ENCODE peak calls at places on chromosomes 1 and 21, in seven cellular contexts. O, Y, W, T, A, Z and C are unnamed samples.

GRCh38 chr1:228307218-228308023 is 99.2 kb downstream of the TRIM11 start:
- DNase-seq in O (no peak), Y (no peak), W (no peak), T (no peak), A (no peak), Z (no peak), C (peak)

GRCh38 chr1:178024504-178024903 is 54.6 kb upstream of the SEC16B start:
- DNase-seq in O (no peak), Y (no peak), W (no peak), T (no peak), A (no peak), Z (no peak), C (no peak)

GRCh38 chr1:36096500-36097412 is 8.1 kb downstream of the ADPRS start:
- DNase-seq in O (peak), Y (no peak), W (no peak), T (peak), A (no peak), Z (peak), C (no peak)

GRCh38 chr1:98289296-98289695 is 368.5 kb upstream of the DPYD start:
- DNase-seq in O (no peak), Y (no peak), W (no peak), T (no peak), A (no peak), Z (no peak), C (no peak)

GRCh38 chr1:14362331-14362730 is 236.2 kb upstream of the KAZN start:
- DNase-seq in O (no peak), Y (no peak), W (no peak), T (no peak), A (no peak), Z (no peak), C (no peak)

GRCh38 chr21:37364722-37365121 is 1.9 kb upstream of the DYRK1A start:
- DNase-seq in O (no peak), Y (no peak), W (no peak), T (no peak), A (no peak), Z (no peak), C (no peak)

GRCh38 chr1:112309499-112309898 is 86.5 kb upstream of the CTTNBP2NL start:
- DNase-seq in O (no peak), Y (peak), W (no peak), T (no peak), A (no peak), Z (no peak), C (no peak)

GRCh38 chr1:166377896-166378295 is 211.1 kb upstream of the FAM78B start:
- DNase-seq in O (no peak), Y (no peak), W (no peak), T (no peak), A (no peak), Z (no peak), C (no peak)

GRCh38 chr1:85137660-85138059 is 63.2 kb downstream of the SYDE2 start:
- DNase-seq in O (no peak), Y (peak), W (no peak), T (no peak), A (no peak), Z (no peak), C (no peak)

GRCh38 chr1:247294282-247294681 is 37.4 kb downstream of the ZNF496 start:
- DNase-seq in O (peak), Y (no peak), W (peak), T (no peak), A (no peak), Z (peak), C (no peak)

GRCh38 chr1:152623203-152623844 is 421 bp upstream of the LCE3A start:
- DNase-seq in O (peak), Y (no peak), W (no peak), T (peak), A (no peak), Z (no peak), C (no peak)

GRCh38 chr1:163922743-163923186 is 601.0 kb downstream of the NUF2 start:
- DNase-seq in O (no peak), Y (no peak), W (no peak), T (no peak), A (no peak), Z (no peak), C (no peak)

GRCh38 chr1:225937048-225937968 is 3.7 kb downstream of the LEFTY2 start:
- DNase-seq in O (no peak), Y (no peak), W (no peak), T (no peak), A (no peak), Z (no peak), C (no peak)

GRCh38 chr1:207030522-207031009 is 2.0 kb downstream of the C1orf116 start:
- DNase-seq in O (peak), Y (no peak), W (no peak), T (no peak), A (no peak), Z (no peak), C (no peak)

GRCh38 chr1:46194641-46195179 is 3.5 kb downstream of the POMGNT1 start:
- DNase-seq in O (no peak), Y (no peak), W (no peak), T (no peak), A (no peak), Z (no peak), C (no peak)

GRCh38 chr1:46197551-46198025 is 646 bp downstream of the POMGNT1 start:
- DNase-seq in O (no peak), Y (no peak), W (no peak), T (no peak), A (no peak), Z (no peak), C (no peak)

GRCh38 chr1:46199233-46199749 is 1.1 kb upstream of the POMGNT1 start:
- DNase-seq in O (no peak), Y (no peak), W (no peak), T (no peak), A (no peak), Z (no peak), C (no peak)

GRCh38 chr1:46196609-46197008 is 1.6 kb downstream of the POMGNT1 start:
- DNase-seq in O (no peak), Y (no peak), W (no peak), T (no peak), A (no peak), Z (no peak), C (no peak)

GRCh38 chr1:46198026-46198826 is at the start of gene POMGNT1:
- DNase-seq in O (peak), Y (peak), W (peak), T (peak), A (no peak), Z (peak), C (peak)
- TF ChIP-seq CTCF in O (peak), Y (no peak), W (no peak), T (no peak), A (peak), Z (no peak), C (no peak)

GRCh38 chr1:160945079-160945478 is 9.5 kb downstream of the ITLN2 start:
- DNase-seq in O (no peak), Y (no peak), W (no peak), T (no peak), A (no peak), Z (no peak), C (no peak)

DNA sequence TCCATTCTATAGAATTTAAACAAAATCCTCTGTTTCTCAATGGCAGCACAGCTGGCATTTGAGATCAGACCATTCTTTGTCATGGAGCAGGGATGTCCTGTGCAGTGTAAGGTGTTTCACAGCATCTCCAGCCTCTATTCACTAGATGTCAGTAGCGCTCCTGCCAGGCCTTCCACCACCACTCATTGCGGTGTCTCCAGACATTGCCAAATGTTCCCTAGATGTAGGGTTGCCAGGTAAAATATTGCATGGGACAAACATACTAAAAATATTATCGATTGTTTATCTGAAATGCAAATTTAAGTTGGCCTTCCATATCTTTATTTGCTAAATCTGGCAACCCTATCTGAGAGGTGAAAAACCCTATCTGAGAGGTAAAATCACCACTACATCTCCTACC is 11.7 kb downstream of the ITLN2 start:
- DNase-seq in O (peak), Y (no peak), W (peak), T (no peak), A (no peak), Z (peak), C (no peak)
- TF ChIP-seq CTCF in O (peak), Y (no peak), W (peak), T (peak), A (peak), Z (peak), C (no peak)

DNA sequence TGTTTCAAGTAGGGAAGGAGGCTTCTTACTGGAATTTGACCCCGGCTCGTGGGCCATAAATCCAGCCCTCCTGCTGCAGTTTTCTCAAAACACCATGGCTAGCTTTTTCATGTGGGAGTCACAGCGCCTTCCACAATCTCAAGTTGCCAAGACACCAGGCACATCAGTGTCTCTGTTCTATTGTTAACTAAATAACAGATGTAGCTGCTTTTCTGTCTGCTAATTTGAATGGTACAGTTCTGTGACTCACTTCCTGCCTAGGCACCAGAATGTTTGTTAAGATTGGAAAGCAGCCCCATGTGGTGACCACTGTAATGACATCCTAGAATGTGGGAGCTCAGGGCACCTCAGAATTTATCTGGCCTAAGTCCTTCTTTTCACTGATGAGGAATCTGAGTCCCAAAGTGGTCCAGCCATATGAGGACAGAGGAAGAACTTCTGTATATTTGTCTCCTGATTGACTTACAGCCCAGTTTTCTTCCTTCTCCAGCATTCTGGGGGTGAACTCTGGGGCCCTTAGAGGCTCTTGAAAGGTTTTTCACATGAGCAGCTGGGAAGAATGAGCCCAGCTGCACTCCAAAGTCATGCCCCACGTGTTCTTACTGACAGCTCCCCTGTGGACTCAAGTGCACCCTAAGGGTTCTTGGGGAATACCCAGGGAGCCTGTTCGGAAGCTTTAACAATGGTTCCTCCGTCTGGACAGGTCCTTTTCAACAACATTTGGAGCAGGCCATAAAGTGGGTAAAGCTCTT is 27.5 kb downstream of the TRIM45 start:
- DNase-seq in O (peak), Y (peak), W (peak), T (no peak), A (no peak), Z (peak), C (no peak)
- TF ChIP-seq CTCF in O (peak), Y (no peak), W (no peak), T (no peak), A (peak), Z (peak), C (peak)

GRCh38 chr1:12549460-12550349 is 68.3 kb downstream of the DHRS3 start:
- DNase-seq in O (peak), Y (no peak), W (peak), T (no peak), A (peak), Z (peak), C (no peak)
- TF ChIP-seq CTCF in O (no peak), Y (no peak), W (no peak), T (no peak), A (no peak), Z (no peak), C (no peak)

GRCh38 chr1:118931876-118932275 is 56.3 kb downstream of the TBX15 start:
- DNase-seq in O (no peak), Y (no peak), W (no peak), T (no peak), A (no peak), Z (no peak), C (no peak)

GRCh38 chr1:118927826-118928225 is 60.3 kb downstream of the TBX15 start:
- DNase-seq in O (no peak), Y (no peak), W (no peak), T (no peak), A (no peak), Z (no peak), C (no peak)

GRCh38 chr1:118926261-118926660 is 61.9 kb downstream of the TBX15 start:
- DNase-seq in O (no peak), Y (no peak), W (no peak), T (no peak), A (no peak), Z (no peak), C (no peak)

GRCh38 chr1:118927421-118927820 is 60.7 kb downstream of the TBX15 start:
- DNase-seq in O (peak), Y (no peak), W (no peak), T (no peak), A (no peak), Z (no peak), C (no peak)

DNA sequence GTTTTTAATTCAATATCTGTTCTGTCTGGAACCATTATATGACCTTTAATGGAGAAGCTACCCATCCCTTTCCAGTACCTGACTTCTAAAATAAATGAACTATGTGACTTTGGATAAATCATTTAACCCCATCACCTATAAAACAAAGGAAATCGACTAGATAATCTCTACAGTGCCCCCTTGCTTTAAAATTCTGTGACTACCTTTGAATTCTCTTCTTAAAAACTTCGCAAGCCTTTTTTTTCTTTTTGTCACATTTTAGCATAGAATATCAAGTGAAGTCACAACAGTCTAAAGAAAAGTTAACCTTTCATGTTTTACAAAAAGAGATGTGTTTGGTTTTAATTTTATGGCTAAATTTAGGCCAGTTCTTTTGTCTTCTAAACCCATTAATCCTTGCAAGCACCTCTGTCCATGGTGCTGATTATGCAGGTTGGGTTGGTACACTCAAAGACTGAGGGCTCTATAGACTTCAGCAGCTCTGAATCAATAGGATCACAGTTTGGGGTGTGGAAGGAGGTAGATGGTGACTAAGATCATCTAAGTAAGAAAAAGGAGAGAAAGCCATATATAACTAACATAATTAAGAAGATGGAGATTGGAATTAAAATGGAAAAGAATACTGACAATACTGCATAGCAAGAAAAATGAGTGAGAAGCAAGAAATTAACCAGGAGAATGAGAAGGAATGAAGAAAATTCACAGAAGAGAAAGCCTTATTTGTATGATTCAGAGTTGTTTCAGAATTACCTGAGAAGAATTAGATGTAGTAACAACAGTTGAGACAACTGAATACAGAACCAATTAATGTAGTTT is 59.2 kb downstream of the TBX15 start:
- DNase-seq in O (peak), Y (no peak), W (peak), T (peak), A (no peak), Z (no peak), C (no peak)
- TF ChIP-seq CTCF in O (no peak), Y (no peak), W (no peak), T (no peak), A (no peak), Z (peak), C (no peak)